ENCODE peak calls at places on chromosomes 16 and 17, in four cellular contexts. R, C, O and S are unnamed samples.

GRCh38 chr16:1655909-1656807 is 21.9 kb upstream of the JPT2 start:
- DNase-seq in R (no peak), C (no peak), O (no peak), S (no peak)

GRCh38 chr17:36934144-36934758 is 3.0 kb upstream of the LHX1 start:
- DNase-seq in R (no peak), C (no peak), O (no peak), S (no peak)

GRCh38 chr17:36611345-36612072 is 10.1 kb downstream of the MRM1 start:
- DNase-seq in C (no peak), R (no peak), O (no peak), S (no peak)

GRCh38 chr16:15434425-15435215 is at the start of gene BMERB1:
- DNase-seq in R (peak; percentile 80), O (peak; percentile 37), C (no peak), S (peak; percentile 59)

GRCh38 chr17:29874931-29875596 is 55.0 kb downstream of the SSH2 start:
- DNase-seq in O (no peak), C (no peak), R (no peak), S (no peak)

GRCh38 chr17:30961213-30962188 is 9.3 kb upstream of the RNF135 start:
- DNase-seq in O (no peak), R (peak; percentile 24), C (peak; percentile 76), S (peak; percentile 24)

GRCh38 chr16:12089492-12090161 is 113.1 kb downstream of the SNX29 start:
- DNase-seq in R (peak; percentile 77), O (peak; percentile 37), C (no peak), S (peak; percentile 67)

GRCh38 chr17:80822700-80823410 is 168.8 kb upstream of the CHMP6 start:
- DNase-seq in O (no peak), R (no peak), C (no peak), S (no peak)

GRCh38 chr17:76452102-76452645 is 778 bp downstream of the UBE2O start:
- DNase-seq in O (peak; percentile 32), C (no peak), R (no peak), S (peak; percentile 30)

GRCh38 chr17:60887607-60888028 is 210.0 kb downstream of the BCAS3 start:
- DNase-seq in R (no peak), O (no peak), C (no peak), S (no peak)

GRCh38 chr16:14378131-14378551 is 251.9 kb downstream of the PARN start:
- DNase-seq in C (no peak), R (no peak), O (no peak), S (no peak)

GRCh38 chr17:10907370-10907769 is 69.5 kb upstream of the PIRT start:
- DNase-seq in R (no peak), O (no peak), C (no peak), S (no peak)

GRCh38 chr16:80938035-80938927 is 68.4 kb downstream of the CMC2 start:
- DNase-seq in R (peak; percentile 84), O (peak; percentile 15), C (no peak), S (no peak)

GRCh38 chr16:57800213-57801097 is 1.8 kb downstream of the KIFC3 start:
- DNase-seq in C (no peak), R (no peak), O (no peak), S (peak; percentile 26)

GRCh38 chr17:4945176-4945943 is 3.0 kb downstream of the PFN1 start:
- DNase-seq in C (peak; percentile 65), R (peak; percentile 92), O (peak; percentile 88), S (peak; percentile 79)

GRCh38 chr17:40801157-40801556 is 1.4 kb upstream of the KRT28 start:
- DNase-seq in R (no peak), C (no peak), O (no peak), S (no peak)

GRCh38 chr17:40799859-40800258 is at the start of gene KRT28:
- DNase-seq in C (no peak), R (no peak), O (no peak), S (no peak)

GRCh38 chr17:40806131-40806530 is 6.4 kb upstream of the KRT28 start:
- DNase-seq in O (no peak), C (no peak), R (no peak), S (no peak)

GRCh38 chr17:40800381-40800780 is 622 bp upstream of the KRT28 start:
- DNase-seq in R (no peak), C (no peak), O (no peak), S (no peak)

DNA sequence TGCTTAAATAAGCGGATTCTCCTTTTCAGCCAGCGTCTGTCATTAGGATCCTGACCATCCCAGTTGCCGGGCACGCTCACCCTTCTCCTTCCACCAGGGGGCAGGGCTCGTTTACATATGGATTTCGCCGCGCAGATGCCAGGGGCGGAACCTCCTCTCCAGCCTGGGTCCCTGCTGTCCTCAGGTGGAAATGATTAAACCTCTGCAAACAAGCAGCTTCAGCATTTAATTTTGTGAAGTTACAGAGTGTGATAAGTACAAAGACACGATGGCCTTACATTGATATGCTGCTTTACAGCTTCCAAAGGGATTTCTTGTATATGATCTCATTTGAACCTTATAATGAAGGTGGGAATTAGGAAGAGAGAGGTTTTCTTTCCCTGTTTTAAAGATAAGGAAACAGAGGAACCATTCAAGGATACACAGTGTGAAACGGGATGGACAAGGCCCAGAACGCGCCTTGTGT is 3.9 kb upstream of the KRT28 start:
- DNase-seq in O (peak; percentile 86), R (peak; percentile 89), C (no peak), S (peak; percentile 86)
- TF ChIP-seq POLR2A in O (no peak), R (no peak), C (no peak), S (no peak)

GRCh38 chr17:81926451-81927144 is 937 bp downstream of the MAFG start:
- DNase-seq in O (peak; percentile 90), R (no peak), C (no peak), S (peak; percentile 89)

GRCh38 chr17:81929253-81930141 is 2.0 kb upstream of the MAFG start:
- DNase-seq in C (no peak), R (no peak), O (no peak), S (no peak)

GRCh38 chr17:81927145-81927652 is 336 bp downstream of the MAFG start:
- DNase-seq in O (no peak), C (no peak), R (no peak), S (no peak)

GRCh38 chr17:81928497-81929252 is 1.1 kb upstream of the MAFG start:
- DNase-seq in C (no peak), O (no peak), R (no peak), S (no peak)

DNA sequence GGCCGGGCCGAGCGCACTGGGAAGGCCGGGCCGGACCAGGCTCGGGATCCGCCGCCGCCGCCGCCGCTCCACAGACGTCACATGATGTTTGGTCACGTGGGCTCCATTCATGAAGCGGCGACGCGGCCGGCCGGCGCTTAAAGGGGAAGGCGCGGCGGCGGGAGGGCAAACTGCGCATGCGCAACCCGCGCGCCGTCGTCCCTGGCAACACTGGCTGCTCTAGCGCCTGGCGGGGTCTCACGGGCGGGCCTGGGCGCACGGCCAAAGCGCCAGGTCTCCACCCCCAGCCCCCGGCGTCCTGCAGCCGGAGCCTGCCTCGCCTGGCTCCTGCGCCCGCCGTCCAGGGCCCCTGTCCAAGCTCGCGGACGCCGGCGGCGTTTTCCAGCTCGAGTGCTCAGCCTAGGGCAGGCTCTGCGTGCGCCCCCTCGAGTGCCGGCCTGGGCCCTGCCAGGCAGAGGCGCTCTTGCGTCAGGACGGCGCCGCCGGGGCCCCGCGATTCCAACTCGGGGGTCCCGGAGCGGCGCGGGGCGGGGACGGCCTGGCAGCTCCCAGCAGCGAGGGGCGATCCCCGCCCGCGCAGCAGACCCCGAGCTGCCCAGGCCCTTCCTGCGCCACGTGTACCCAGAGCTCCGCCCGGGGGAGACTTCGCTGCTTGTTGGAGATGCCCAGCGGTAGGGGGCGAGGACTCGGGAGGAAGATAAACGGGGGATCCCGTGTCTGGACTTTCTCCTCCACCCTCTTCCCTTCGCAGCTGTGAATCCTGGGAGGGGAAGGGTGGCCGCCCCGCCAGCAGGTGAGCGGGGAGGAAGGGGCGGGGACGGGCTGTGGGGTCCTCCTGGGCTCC is at the start of gene MAFG:
- DNase-seq in R (peak; percentile 96), O (peak; percentile 91), C (peak; percentile 48), S (peak; percentile 94)
- TF ChIP-seq EP300 in R (no peak), O (no peak), C (peak; percentile 11), S (no peak)

GRCh38 chr16:66553223-66553622 is 847 bp downstream of the CKLF start:
- DNase-seq in C (no peak), R (no peak), O (peak; percentile 44), S (peak; percentile 29)

GRCh38 chr16:66554021-66554420 is 1.6 kb downstream of the CKLF start:
- DNase-seq in R (no peak), C (no peak), O (no peak), S (no peak)

GRCh38 chr16:66551788-66552287 is 538 bp upstream of the CKLF start:
- DNase-seq in R (no peak), O (no peak), C (no peak), S (no peak)

GRCh38 chr16:66551362-66551761 is 1.0 kb upstream of the CKLF start:
- DNase-seq in O (peak; percentile 60), R (no peak), C (peak; percentile 11), S (no peak)

GRCh38 chr16:66552288-66553143 is at the start of gene CKLF:
- DNase-seq in R (peak; percentile 96), O (peak; percentile 93), C (peak; percentile 66), S (peak; percentile 95)
- TF ChIP-seq POLR2A in R (no peak), O (peak; percentile 85), C (peak; percentile 95), S (no peak)

GRCh38 chr17:63381101-63381729 is 64.9 kb downstream of the CYB561 start:
- DNase-seq in C (no peak), O (no peak), R (no peak), S (no peak)
- TF ChIP-seq EP300 in C (no peak), O (no peak), R (no peak), S (no peak)

DNA sequence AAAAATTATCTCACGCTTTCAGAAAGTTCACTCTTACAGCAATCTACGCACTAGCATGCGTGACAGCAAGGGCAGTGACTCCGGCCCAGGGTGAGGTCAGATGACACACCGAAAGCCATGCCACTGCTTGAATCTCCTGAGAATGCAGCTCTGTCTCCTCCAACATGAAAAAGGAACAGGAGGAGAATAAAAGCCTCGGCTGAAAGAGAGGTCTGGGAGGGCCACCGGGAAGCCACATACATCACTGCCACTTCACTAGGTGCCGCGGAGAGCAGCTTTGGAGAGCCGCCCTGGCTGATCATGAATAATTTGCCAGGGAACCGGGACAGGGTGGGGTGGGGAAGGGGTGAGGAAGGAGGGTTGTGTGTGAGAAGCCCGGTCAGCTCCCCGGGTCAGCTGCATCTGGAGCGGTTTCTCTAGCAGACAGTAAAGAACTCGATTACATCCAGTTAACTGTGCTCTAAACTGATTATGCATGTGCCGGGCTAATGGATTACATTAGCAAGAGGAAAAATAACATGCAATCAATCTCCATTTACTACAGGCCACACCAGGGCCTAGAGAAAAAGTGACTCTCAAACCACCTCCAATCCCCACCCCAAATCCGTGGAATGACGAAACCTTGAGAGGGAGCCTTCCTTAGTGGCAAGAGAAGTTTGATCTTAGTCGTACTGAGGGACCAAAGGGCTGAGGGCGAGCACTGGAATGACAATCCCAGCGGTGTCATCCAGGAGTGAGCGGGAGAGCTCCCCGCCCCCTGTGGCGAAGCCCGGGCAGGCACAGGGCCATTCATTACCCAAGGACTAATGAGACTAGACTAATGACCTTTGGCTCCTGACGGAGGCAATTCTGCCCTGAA is 100.3 kb downstream of the ZFHX3 start:
- DNase-seq in R (no peak), C (no peak), O (no peak), S (no peak)
- TF ChIP-seq POLR2A in R (no peak), C (no peak), O (no peak), S (no peak)